ENCODE peak calls at places on chromosomes 4 and X, in five cellular contexts. One of them, this sample, is unnamed.

GRCh38 chr4:26086621-26087068 is 172.6 kb downstream of the SMIM20 start:
- ATAC-seq in activated B cell treated with CpG ODN at 0.5 μM for 24 hours: no peak
- ATAC-seq in left cardiac atrium: peak; percentile 20
- ATAC-seq in stimulated activated naive B cell treated with anti-CD40 and anti-IgM and Interleukin-4, amounts not matched to agents 10 μg/mL and 1 μg/mL and 100 μg/mL, for 72 hours: no peak
- ATAC-seq in effector memory CD8-positive, alpha-beta T cell: no peak
- ATAC-seq in this sample: peak; percentile 36

GRCh38 chr4:18166925-18167324 is 145.4 kb upstream of the LCORL start:
- ATAC-seq in activated B cell treated with CpG ODN at 0.5 μM for 24 hours: no peak
- ATAC-seq in left cardiac atrium: no peak
- ATAC-seq in stimulated activated naive B cell treated with anti-CD40 and anti-IgM and Interleukin-4, amounts not matched to agents 10 μg/mL and 1 μg/mL and 100 μg/mL, for 72 hours: no peak
- ATAC-seq in effector memory CD8-positive, alpha-beta T cell: no peak
- ATAC-seq in this sample: no peak

GRCh38 chr4:95602872-95603271 is 54.1 kb upstream of the UNC5C start:
- ATAC-seq in activated B cell treated with CpG ODN at 0.5 μM for 24 hours: no peak
- ATAC-seq in left cardiac atrium: no peak
- ATAC-seq in stimulated activated naive B cell treated with anti-CD40 and anti-IgM and Interleukin-4, amounts not matched to agents 10 μg/mL and 1 μg/mL and 100 μg/mL, for 72 hours: no peak
- ATAC-seq in effector memory CD8-positive, alpha-beta T cell: no peak
- ATAC-seq in this sample: no peak

GRCh38 chrX:103175944-103176753 is 38.8 kb upstream of the BEX4 start:
- ATAC-seq in activated B cell treated with CpG ODN at 0.5 μM for 24 hours: no peak
- ATAC-seq in left cardiac atrium: no peak
- ATAC-seq in stimulated activated naive B cell treated with anti-CD40 and anti-IgM and Interleukin-4, amounts not matched to agents 10 μg/mL and 1 μg/mL and 100 μg/mL, for 72 hours: peak; percentile 38
- ATAC-seq in effector memory CD8-positive, alpha-beta T cell: peak; percentile 66
- ATAC-seq in this sample: peak; percentile 22

GRCh38 chrX:31199051-31199769 is 127.4 kb upstream of the FTHL17 start:
- ATAC-seq in activated B cell treated with CpG ODN at 0.5 μM for 24 hours: no peak
- ATAC-seq in left cardiac atrium: no peak
- ATAC-seq in stimulated activated naive B cell treated with anti-CD40 and anti-IgM and Interleukin-4, amounts not matched to agents 10 μg/mL and 1 μg/mL and 100 μg/mL, for 72 hours: no peak
- ATAC-seq in effector memory CD8-positive, alpha-beta T cell: no peak
- ATAC-seq in this sample: peak; percentile 25

GRCh38 chr4:42296196-42296595 is 101.1 kb upstream of the SHISA3 start:
- ATAC-seq in activated B cell treated with CpG ODN at 0.5 μM for 24 hours: no peak
- ATAC-seq in left cardiac atrium: no peak
- ATAC-seq in stimulated activated naive B cell treated with anti-CD40 and anti-IgM and Interleukin-4, amounts not matched to agents 10 μg/mL and 1 μg/mL and 100 μg/mL, for 72 hours: no peak
- ATAC-seq in effector memory CD8-positive, alpha-beta T cell: no peak
- ATAC-seq in this sample: no peak

GRCh38 chr4:142378179-142378578 is 467.9 kb downstream of the INPP4B start:
- ATAC-seq in activated B cell treated with CpG ODN at 0.5 μM for 24 hours: no peak
- ATAC-seq in left cardiac atrium: no peak
- ATAC-seq in stimulated activated naive B cell treated with anti-CD40 and anti-IgM and Interleukin-4, amounts not matched to agents 10 μg/mL and 1 μg/mL and 100 μg/mL, for 72 hours: no peak
- ATAC-seq in effector memory CD8-positive, alpha-beta T cell: no peak
- ATAC-seq in this sample: no peak

GRCh38 chr4:25792200-25792791 is 70.5 kb downstream of the SEL1L3 start:
- ATAC-seq in activated B cell treated with CpG ODN at 0.5 μM for 24 hours: no peak
- ATAC-seq in left cardiac atrium: no peak
- ATAC-seq in stimulated activated naive B cell treated with anti-CD40 and anti-IgM and Interleukin-4, amounts not matched to agents 10 μg/mL and 1 μg/mL and 100 μg/mL, for 72 hours: peak; percentile 46
- ATAC-seq in effector memory CD8-positive, alpha-beta T cell: no peak
- ATAC-seq in this sample: no peak

GRCh38 chr4:89242864-89243740 is 64.5 kb downstream of the GPRIN3 start:
- ATAC-seq in activated B cell treated with CpG ODN at 0.5 μM for 24 hours: no peak
- ATAC-seq in left cardiac atrium: no peak
- ATAC-seq in stimulated activated naive B cell treated with anti-CD40 and anti-IgM and Interleukin-4, amounts not matched to agents 10 μg/mL and 1 μg/mL and 100 μg/mL, for 72 hours: peak; percentile 29
- ATAC-seq in effector memory CD8-positive, alpha-beta T cell: peak; percentile 94
- ATAC-seq in this sample: no peak

GRCh38 chrX:138711399-138712347 is at the start of gene FGF13:
- ATAC-seq in activated B cell treated with CpG ODN at 0.5 μM for 24 hours: no peak
- ATAC-seq in left cardiac atrium: peak; percentile 88
- ATAC-seq in stimulated activated naive B cell treated with anti-CD40 and anti-IgM and Interleukin-4, amounts not matched to agents 10 μg/mL and 1 μg/mL and 100 μg/mL, for 72 hours: peak; percentile 53
- ATAC-seq in effector memory CD8-positive, alpha-beta T cell: no peak
- ATAC-seq in this sample: peak; percentile 69

GRCh38 chr4:39046243-39046642 is 14.0 kb upstream of the TMEM156 start:
- ATAC-seq in activated B cell treated with CpG ODN at 0.5 μM for 24 hours: no peak
- ATAC-seq in left cardiac atrium: no peak
- ATAC-seq in stimulated activated naive B cell treated with anti-CD40 and anti-IgM and Interleukin-4, amounts not matched to agents 10 μg/mL and 1 μg/mL and 100 μg/mL, for 72 hours: no peak
- ATAC-seq in effector memory CD8-positive, alpha-beta T cell: no peak
- ATAC-seq in this sample: no peak

GRCh38 chr4:54726907-54727306 is 69.2 kb downstream of the KIT start:
- ATAC-seq in activated B cell treated with CpG ODN at 0.5 μM for 24 hours: no peak
- ATAC-seq in left cardiac atrium: no peak
- ATAC-seq in stimulated activated naive B cell treated with anti-CD40 and anti-IgM and Interleukin-4, amounts not matched to agents 10 μg/mL and 1 μg/mL and 100 μg/mL, for 72 hours: peak; percentile 48
- ATAC-seq in effector memory CD8-positive, alpha-beta T cell: no peak
- ATAC-seq in this sample: no peak

GRCh38 chr4:164989464-164989863 is 12.0 kb upstream of the TRIM61 start:
- ATAC-seq in activated B cell treated with CpG ODN at 0.5 μM for 24 hours: no peak
- ATAC-seq in left cardiac atrium: no peak
- ATAC-seq in stimulated activated naive B cell treated with anti-CD40 and anti-IgM and Interleukin-4, amounts not matched to agents 10 μg/mL and 1 μg/mL and 100 μg/mL, for 72 hours: no peak
- ATAC-seq in effector memory CD8-positive, alpha-beta T cell: no peak
- ATAC-seq in this sample: no peak

GRCh38 chr4:15018389-15018788 is 16.1 kb downstream of the CPEB2 start:
- ATAC-seq in activated B cell treated with CpG ODN at 0.5 μM for 24 hours: no peak
- ATAC-seq in left cardiac atrium: no peak
- ATAC-seq in stimulated activated naive B cell treated with anti-CD40 and anti-IgM and Interleukin-4, amounts not matched to agents 10 μg/mL and 1 μg/mL and 100 μg/mL, for 72 hours: no peak
- ATAC-seq in effector memory CD8-positive, alpha-beta T cell: no peak
- ATAC-seq in this sample: no peak

GRCh38 chr4:129362685-129363274 is 266.8 kb downstream of the C4orf33 start:
- ATAC-seq in activated B cell treated with CpG ODN at 0.5 μM for 24 hours: no peak
- ATAC-seq in left cardiac atrium: peak; percentile 68
- ATAC-seq in stimulated activated naive B cell treated with anti-CD40 and anti-IgM and Interleukin-4, amounts not matched to agents 10 μg/mL and 1 μg/mL and 100 μg/mL, for 72 hours: peak; percentile 53
- ATAC-seq in effector memory CD8-positive, alpha-beta T cell: peak; percentile 42
- ATAC-seq in this sample: peak; percentile 19

GRCh38 chrX:48776818-48777439 is 9.5 kb upstream of the GATA1 start:
- ATAC-seq in activated B cell treated with CpG ODN at 0.5 μM for 24 hours: no peak
- ATAC-seq in left cardiac atrium: no peak
- ATAC-seq in stimulated activated naive B cell treated with anti-CD40 and anti-IgM and Interleukin-4, amounts not matched to agents 10 μg/mL and 1 μg/mL and 100 μg/mL, for 72 hours: no peak
- ATAC-seq in effector memory CD8-positive, alpha-beta T cell: no peak
- ATAC-seq in this sample: no peak

GRCh38 chr4:76569225-76569624 is 134.2 kb downstream of the SHROOM3 start:
- ATAC-seq in activated B cell treated with CpG ODN at 0.5 μM for 24 hours: no peak
- ATAC-seq in left cardiac atrium: no peak
- ATAC-seq in stimulated activated naive B cell treated with anti-CD40 and anti-IgM and Interleukin-4, amounts not matched to agents 10 μg/mL and 1 μg/mL and 100 μg/mL, for 72 hours: peak; percentile 82
- ATAC-seq in effector memory CD8-positive, alpha-beta T cell: no peak
- ATAC-seq in this sample: no peak

GRCh38 chrX:153981771-153982533 is 9.4 kb downstream of the TMEM187 start:
- ATAC-seq in activated B cell treated with CpG ODN at 0.5 μM for 24 hours: no peak
- ATAC-seq in left cardiac atrium: peak; percentile 41
- ATAC-seq in stimulated activated naive B cell treated with anti-CD40 and anti-IgM and Interleukin-4, amounts not matched to agents 10 μg/mL and 1 μg/mL and 100 μg/mL, for 72 hours: peak; percentile 11
- ATAC-seq in effector memory CD8-positive, alpha-beta T cell: peak; percentile 35
- ATAC-seq in this sample: peak; percentile 46

GRCh38 chrX:129310000-129310399 is 213.3 kb downstream of the SMARCA1 start:
- ATAC-seq in activated B cell treated with CpG ODN at 0.5 μM for 24 hours: no peak
- ATAC-seq in left cardiac atrium: no peak
- ATAC-seq in stimulated activated naive B cell treated with anti-CD40 and anti-IgM and Interleukin-4, amounts not matched to agents 10 μg/mL and 1 μg/mL and 100 μg/mL, for 72 hours: no peak
- ATAC-seq in effector memory CD8-positive, alpha-beta T cell: no peak
- ATAC-seq in this sample: no peak

GRCh38 chr4:24664956-24665355 is 80.6 kb upstream of the DHX15 start:
- ATAC-seq in activated B cell treated with CpG ODN at 0.5 μM for 24 hours: no peak
- ATAC-seq in left cardiac atrium: peak; percentile 91
- ATAC-seq in stimulated activated naive B cell treated with anti-CD40 and anti-IgM and Interleukin-4, amounts not matched to agents 10 μg/mL and 1 μg/mL and 100 μg/mL, for 72 hours: no peak
- ATAC-seq in effector memory CD8-positive, alpha-beta T cell: no peak
- ATAC-seq in this sample: peak; percentile 34

This sample was measured in gastroesophageal sphincter.